ENCODE peak calls at places on chromosomes 4 and X, in nine cellular contexts. One of them, this sample, is unnamed.

GRCh38 chr4:187612211-187612780 is 383.3 kb upstream of the ZFP42 start:
- DNase-seq in A549: no peak
- DNase-seq in stomach: no peak
- DNase-seq in K562: no peak
- DNase-seq in suprapubic skin: peak
- DNase-seq in prostate gland: no peak
- DNase-seq in GM12892: no peak
- DNase-seq in sigmoid colon: no peak
- DNase-seq in tibial nerve: no peak
- DNase-seq in this sample: no peak

GRCh38 chr4:53510316-53510715 is 81.0 kb downstream of the LNX1 start:
- DNase-seq in A549: no peak
- DNase-seq in stomach: no peak
- DNase-seq in K562: no peak
- DNase-seq in suprapubic skin: no peak
- DNase-seq in prostate gland: no peak
- DNase-seq in GM12892: no peak
- DNase-seq in sigmoid colon: no peak
- DNase-seq in tibial nerve: no peak
- DNase-seq in this sample: no peak

GRCh38 chr4:127505203-127505602 is 127.6 kb upstream of the INTU start:
- DNase-seq in A549: no peak
- DNase-seq in stomach: peak
- DNase-seq in K562: no peak
- DNase-seq in suprapubic skin: no peak
- DNase-seq in prostate gland: no peak
- DNase-seq in GM12892: no peak
- DNase-seq in sigmoid colon: no peak
- DNase-seq in tibial nerve: no peak
- DNase-seq in this sample: no peak

GRCh38 chr4:3010577-3010976 is 47.2 kb downstream of the GRK4 start:
- DNase-seq in A549: no peak
- DNase-seq in stomach: no peak
- DNase-seq in K562: no peak
- DNase-seq in suprapubic skin: peak
- DNase-seq in prostate gland: no peak
- DNase-seq in GM12892: no peak
- DNase-seq in sigmoid colon: no peak
- DNase-seq in tibial nerve: no peak
- DNase-seq in this sample: no peak

GRCh38 chrX:18288716-18289115 is 65.8 kb downstream of the SCML2 start:
- DNase-seq in A549: no peak
- DNase-seq in stomach: no peak
- DNase-seq in K562: no peak
- DNase-seq in suprapubic skin: no peak
- DNase-seq in prostate gland: no peak
- DNase-seq in GM12892: no peak
- DNase-seq in sigmoid colon: no peak
- DNase-seq in tibial nerve: no peak
- DNase-seq in this sample: no peak

GRCh38 chr4:133152801-133153526 is 3.9 kb downstream of the PCDH10 start:
- DNase-seq in A549: no peak
- DNase-seq in stomach: no peak
- DNase-seq in K562: no peak
- DNase-seq in suprapubic skin: no peak
- DNase-seq in prostate gland: no peak
- DNase-seq in GM12892: no peak
- DNase-seq in sigmoid colon: no peak
- DNase-seq in tibial nerve: no peak
- DNase-seq in this sample: no peak

GRCh38 chr4:157221895-157222763 is 1.6 kb downstream of the GRIA2 start:
- DNase-seq in A549: no peak
- DNase-seq in stomach: no peak
- DNase-seq in K562: no peak
- DNase-seq in suprapubic skin: no peak
- DNase-seq in prostate gland: no peak
- DNase-seq in GM12892: no peak
- DNase-seq in sigmoid colon: no peak
- DNase-seq in tibial nerve: no peak
- DNase-seq in this sample: peak

GRCh38 chr4:184237612-184238011 is 19.9 kb upstream of the ENPP6 start:
- DNase-seq in A549: no peak
- DNase-seq in stomach: no peak
- DNase-seq in K562: no peak
- DNase-seq in suprapubic skin: no peak
- DNase-seq in prostate gland: no peak
- DNase-seq in GM12892: no peak
- DNase-seq in sigmoid colon: no peak
- DNase-seq in tibial nerve: no peak
- DNase-seq in this sample: no peak

GRCh38 chrX:27446423-27446822 is 16.7 kb downstream of the PPP4R3C start:
- DNase-seq in A549: no peak
- DNase-seq in stomach: no peak
- DNase-seq in K562: no peak
- DNase-seq in suprapubic skin: no peak
- DNase-seq in prostate gland: no peak
- DNase-seq in GM12892: no peak
- DNase-seq in sigmoid colon: no peak
- DNase-seq in tibial nerve: no peak
- DNase-seq in this sample: no peak

GRCh38 chr4:98995183-98996055 is at the start of gene METAP1:
- DNase-seq in A549: peak
- DNase-seq in stomach: peak
- DNase-seq in K562: peak
- DNase-seq in suprapubic skin: peak
- DNase-seq in prostate gland: peak
- DNase-seq in GM12892: peak
- DNase-seq in sigmoid colon: peak
- DNase-seq in tibial nerve: peak
- DNase-seq in this sample: peak
- TF ChIP-seq POLR2A in A549: peak
- TF ChIP-seq POLR2A in stomach: peak
- TF ChIP-seq POLR2A in K562: peak
- TF ChIP-seq POLR2A in suprapubic skin: no peak
- TF ChIP-seq POLR2A in prostate gland: peak
- TF ChIP-seq POLR2A in GM12892: peak
- TF ChIP-seq POLR2A in sigmoid colon: peak
- TF ChIP-seq POLR2A in tibial nerve: peak
- TF ChIP-seq POLR2A in this sample: peak

GRCh38 chr4:173370130-173370476 is 651 bp upstream of the SAP30 start:
- DNase-seq in A549: no peak
- DNase-seq in stomach: no peak
- DNase-seq in K562: peak
- DNase-seq in suprapubic skin: peak
- DNase-seq in prostate gland: no peak
- DNase-seq in GM12892: no peak
- DNase-seq in sigmoid colon: peak
- DNase-seq in tibial nerve: peak
- DNase-seq in this sample: peak
- TF ChIP-seq POLR2A in A549: no peak
- TF ChIP-seq POLR2A in stomach: no peak
- TF ChIP-seq POLR2A in K562: no peak
- TF ChIP-seq POLR2A in suprapubic skin: no peak
- TF ChIP-seq POLR2A in prostate gland: no peak
- TF ChIP-seq POLR2A in GM12892: no peak
- TF ChIP-seq POLR2A in sigmoid colon: no peak
- TF ChIP-seq POLR2A in tibial nerve: no peak
- TF ChIP-seq POLR2A in this sample: no peak

GRCh38 chr4:109702950-109703663 is at the start of gene CASP6:
- DNase-seq in A549: peak
- DNase-seq in stomach: peak
- DNase-seq in K562: peak
- DNase-seq in suprapubic skin: peak
- DNase-seq in prostate gland: peak
- DNase-seq in GM12892: peak
- DNase-seq in sigmoid colon: peak
- DNase-seq in tibial nerve: peak
- DNase-seq in this sample: peak
- TF ChIP-seq POLR2A in A549: peak
- TF ChIP-seq POLR2A in stomach: peak
- TF ChIP-seq POLR2A in K562: peak
- TF ChIP-seq POLR2A in suprapubic skin: no peak
- TF ChIP-seq POLR2A in prostate gland: peak
- TF ChIP-seq POLR2A in GM12892: peak
- TF ChIP-seq POLR2A in sigmoid colon: no peak
- TF ChIP-seq POLR2A in tibial nerve: no peak
- TF ChIP-seq POLR2A in this sample: peak

DNA sequence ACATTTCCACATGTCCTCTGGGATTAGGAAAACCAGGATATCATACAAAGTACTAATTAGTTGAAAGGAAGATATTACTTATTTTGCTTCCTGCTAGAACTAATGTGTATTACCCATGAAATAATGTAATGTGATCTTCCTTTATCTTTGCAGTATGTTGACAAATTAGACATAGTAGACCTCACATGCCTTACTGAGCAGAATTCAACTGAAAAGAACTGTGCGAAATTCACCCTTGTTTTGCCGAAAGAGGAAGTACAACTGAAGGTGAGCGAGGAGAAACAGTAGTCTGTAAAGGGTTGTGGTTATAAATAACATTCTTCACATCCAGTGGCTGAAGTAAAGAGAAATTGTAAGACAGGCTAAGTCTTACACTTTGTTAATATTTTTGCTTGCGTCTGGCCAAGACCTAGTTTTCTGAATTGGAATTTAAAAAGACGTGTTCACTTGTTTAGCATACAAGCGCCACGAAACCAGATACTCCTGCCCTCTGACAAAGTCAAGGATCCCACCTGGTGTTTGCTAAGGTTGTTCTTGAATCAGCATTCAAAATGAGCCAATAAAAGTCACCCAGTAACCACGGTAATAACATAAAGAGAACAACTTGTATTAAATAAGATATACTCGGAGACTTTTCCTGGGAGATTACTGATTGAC is 16.8 kb downstream of the STAP1 start:
- DNase-seq in A549: no peak
- DNase-seq in stomach: no peak
- DNase-seq in K562: peak
- DNase-seq in suprapubic skin: no peak
- DNase-seq in prostate gland: no peak
- DNase-seq in GM12892: no peak
- DNase-seq in sigmoid colon: no peak
- DNase-seq in tibial nerve: no peak
- DNase-seq in this sample: no peak
- TF ChIP-seq POLR2A in A549: no peak
- TF ChIP-seq POLR2A in stomach: no peak
- TF ChIP-seq POLR2A in K562: peak
- TF ChIP-seq POLR2A in suprapubic skin: no peak
- TF ChIP-seq POLR2A in prostate gland: no peak
- TF ChIP-seq POLR2A in GM12892: no peak
- TF ChIP-seq POLR2A in sigmoid colon: no peak
- TF ChIP-seq POLR2A in tibial nerve: no peak
- TF ChIP-seq POLR2A in this sample: no peak

GRCh38 chrX:112053169-112053568 is 29.4 kb downstream of the TRPC5 start:
- DNase-seq in A549: no peak
- DNase-seq in stomach: no peak
- DNase-seq in K562: no peak
- DNase-seq in suprapubic skin: no peak
- DNase-seq in prostate gland: no peak
- DNase-seq in GM12892: no peak
- DNase-seq in sigmoid colon: no peak
- DNase-seq in tibial nerve: no peak
- DNase-seq in this sample: no peak
- TF ChIP-seq POLR2A in A549: no peak
- TF ChIP-seq POLR2A in stomach: no peak
- TF ChIP-seq POLR2A in K562: no peak
- TF ChIP-seq POLR2A in suprapubic skin: no peak
- TF ChIP-seq POLR2A in prostate gland: no peak
- TF ChIP-seq POLR2A in GM12892: no peak
- TF ChIP-seq POLR2A in sigmoid colon: no peak
- TF ChIP-seq POLR2A in tibial nerve: no peak
- TF ChIP-seq POLR2A in this sample: no peak

GRCh38 chr4:121873604-121874003 is 3.3 kb upstream of the BBS7 start:
- DNase-seq in A549: no peak
- DNase-seq in stomach: no peak
- DNase-seq in K562: no peak
- DNase-seq in suprapubic skin: no peak
- DNase-seq in prostate gland: no peak
- DNase-seq in GM12892: no peak
- DNase-seq in sigmoid colon: no peak
- DNase-seq in tibial nerve: no peak
- DNase-seq in this sample: no peak

GRCh38 chr4:121876070-121876469 is 5.8 kb upstream of the BBS7 start:
- DNase-seq in A549: no peak
- DNase-seq in stomach: no peak
- DNase-seq in K562: no peak
- DNase-seq in suprapubic skin: no peak
- DNase-seq in prostate gland: no peak
- DNase-seq in GM12892: no peak
- DNase-seq in sigmoid colon: no peak
- DNase-seq in tibial nerve: no peak
- DNase-seq in this sample: no peak

GRCh38 chr4:121875663-121876062 is 5.4 kb upstream of the BBS7 start:
- DNase-seq in A549: no peak
- DNase-seq in stomach: no peak
- DNase-seq in K562: no peak
- DNase-seq in suprapubic skin: no peak
- DNase-seq in prostate gland: no peak
- DNase-seq in GM12892: no peak
- DNase-seq in sigmoid colon: no peak
- DNase-seq in tibial nerve: no peak
- DNase-seq in this sample: no peak

GRCh38 chr4:121869841-121870822 is at the start of gene BBS7:
- DNase-seq in A549: peak
- DNase-seq in stomach: peak
- DNase-seq in K562: peak
- DNase-seq in suprapubic skin: peak
- DNase-seq in prostate gland: peak
- DNase-seq in GM12892: peak
- DNase-seq in sigmoid colon: peak
- DNase-seq in tibial nerve: peak
- DNase-seq in this sample: peak
- TF ChIP-seq POLR2A in A549: peak
- TF ChIP-seq POLR2A in stomach: no peak
- TF ChIP-seq POLR2A in K562: peak
- TF ChIP-seq POLR2A in suprapubic skin: peak
- TF ChIP-seq POLR2A in prostate gland: peak
- TF ChIP-seq POLR2A in GM12892: peak
- TF ChIP-seq POLR2A in sigmoid colon: peak
- TF ChIP-seq POLR2A in tibial nerve: peak
- TF ChIP-seq POLR2A in this sample: peak

GRCh38 chr4:70299643-70300042 is 35.1 kb upstream of the CABS1 start:
- DNase-seq in A549: no peak
- DNase-seq in stomach: no peak
- DNase-seq in K562: no peak
- DNase-seq in suprapubic skin: no peak
- DNase-seq in prostate gland: no peak
- DNase-seq in GM12892: no peak
- DNase-seq in sigmoid colon: no peak
- DNase-seq in tibial nerve: no peak
- DNase-seq in this sample: no peak
- TF ChIP-seq POLR2A in A549: no peak
- TF ChIP-seq POLR2A in stomach: no peak
- TF ChIP-seq POLR2A in K562: no peak
- TF ChIP-seq POLR2A in suprapubic skin: no peak
- TF ChIP-seq POLR2A in prostate gland: no peak
- TF ChIP-seq POLR2A in GM12892: no peak
- TF ChIP-seq POLR2A in sigmoid colon: no peak
- TF ChIP-seq POLR2A in tibial nerve: no peak
- TF ChIP-seq POLR2A in this sample: no peak

This sample was measured in uterus.